ENCODE peak calls at places on chromosome 19, in ten cellular contexts. F is testis; C is CD8-positive, alpha-beta memory T cell; Z is heart left ventricle; K is CD8-positive, alpha-beta T cell; G is psoas muscle; Q is brain microvascular endothelial cell; B is PC-3; E is gastrocnemius medialis; X is PC-9. S is an unnamed sample.
A peak's percentile ranks its signal among the peaks of the same experiment; 100 is the strongest.

GRCh38 chr19:2487780-2488330 is 11.9 kb downstream of the GADD45B start:
- DNase-seq in B (no peak), K (no peak), F (no peak), Q (no peak), X (no peak), E (no peak), C (no peak), Z (no peak), G (no peak), S (no peak)

GRCh38 chr19:41588497-41589209 is 12.7 kb downstream of the CEACAM21 start:
- DNase-seq in Q (peak; percentile 39), G (no peak), E (no peak), X (no peak), F (peak; percentile 39), Z (no peak), B (peak; percentile 50), K (no peak), C (no peak), S (no peak)

GRCh38 chr19:24054044-24054935 is 32.7 kb upstream of the ZNF254 start:
- DNase-seq in B (peak; percentile 98), F (no peak), X (peak; percentile 96), Q (peak; percentile 83), E (peak; percentile 44), K (no peak), C (no peak), G (no peak), Z (no peak), S (no peak)

GRCh38 chr19:11421607-11422098 is 2.5 kb upstream of the RGL3 start:
- DNase-seq in B (no peak), Q (no peak), K (peak; percentile 17), X (no peak), G (peak; percentile 70), Z (peak; percentile 38), E (no peak), C (peak; percentile 26), F (peak; percentile 61), S (no peak)

GRCh38 chr19:35212241-35212640 is 16.3 kb downstream of the FAM187B start:
- DNase-seq in C (no peak), G (no peak), X (no peak), F (no peak), E (no peak), K (no peak), Z (no peak), B (no peak), Q (no peak), S (no peak)

GRCh38 chr19:29860492-29860891 is 48.7 kb downstream of the CCNE1 start:
- DNase-seq in C (no peak), B (no peak), K (no peak), G (peak; percentile 0), E (no peak), F (no peak), X (peak; percentile 48), Q (no peak), Z (no peak), S (no peak)

GRCh38 chr19:34688592-34688991 is 11.1 kb downstream of the ZNF302 start:
- DNase-seq in G (no peak), F (no peak), C (no peak), E (no peak), K (no peak), B (no peak), Q (no peak), Z (no peak), X (no peak), S (no peak)

GRCh38 chr19:5112681-5113080 is 143.8 kb downstream of the KDM4B start:
- DNase-seq in B (no peak), X (no peak), Q (no peak), C (no peak), G (no peak), E (no peak), F (no peak), K (no peak), Z (no peak), S (no peak)

GRCh38 chr19:19606021-19606420 is 12.5 kb downstream of the PBX4 start:
- DNase-seq in Z (no peak), X (peak; percentile 100), Q (no peak), E (no peak), K (peak; percentile 39), F (no peak), B (peak; percentile 95), C (peak; percentile 57), G (no peak), S (peak; percentile 58)

GRCh38 chr19:17751103-17751911 is at the start of gene FCHO1:
- DNase-seq in B (no peak), G (peak; percentile 68), K (peak; percentile 82), X (no peak), Z (peak; percentile 36), F (no peak), E (peak; percentile 18), Q (no peak), C (peak; percentile 85), S (peak; percentile 79)

GRCh38 chr19:11140896-11141295 is 14.7 kb downstream of the SPC24 start:
- DNase-seq in K (no peak), E (no peak), F (no peak), G (no peak), Z (no peak), X (no peak), C (no peak), B (no peak), Q (no peak), S (no peak)

GRCh38 chr19:18683955-18684641 is 618 bp downstream of the CRTC1 start:
- DNase-seq in F (no peak), X (no peak), Z (no peak), C (no peak), G (peak; percentile 61), K (no peak), E (no peak), Q (no peak), B (no peak), S (no peak)

DNA sequence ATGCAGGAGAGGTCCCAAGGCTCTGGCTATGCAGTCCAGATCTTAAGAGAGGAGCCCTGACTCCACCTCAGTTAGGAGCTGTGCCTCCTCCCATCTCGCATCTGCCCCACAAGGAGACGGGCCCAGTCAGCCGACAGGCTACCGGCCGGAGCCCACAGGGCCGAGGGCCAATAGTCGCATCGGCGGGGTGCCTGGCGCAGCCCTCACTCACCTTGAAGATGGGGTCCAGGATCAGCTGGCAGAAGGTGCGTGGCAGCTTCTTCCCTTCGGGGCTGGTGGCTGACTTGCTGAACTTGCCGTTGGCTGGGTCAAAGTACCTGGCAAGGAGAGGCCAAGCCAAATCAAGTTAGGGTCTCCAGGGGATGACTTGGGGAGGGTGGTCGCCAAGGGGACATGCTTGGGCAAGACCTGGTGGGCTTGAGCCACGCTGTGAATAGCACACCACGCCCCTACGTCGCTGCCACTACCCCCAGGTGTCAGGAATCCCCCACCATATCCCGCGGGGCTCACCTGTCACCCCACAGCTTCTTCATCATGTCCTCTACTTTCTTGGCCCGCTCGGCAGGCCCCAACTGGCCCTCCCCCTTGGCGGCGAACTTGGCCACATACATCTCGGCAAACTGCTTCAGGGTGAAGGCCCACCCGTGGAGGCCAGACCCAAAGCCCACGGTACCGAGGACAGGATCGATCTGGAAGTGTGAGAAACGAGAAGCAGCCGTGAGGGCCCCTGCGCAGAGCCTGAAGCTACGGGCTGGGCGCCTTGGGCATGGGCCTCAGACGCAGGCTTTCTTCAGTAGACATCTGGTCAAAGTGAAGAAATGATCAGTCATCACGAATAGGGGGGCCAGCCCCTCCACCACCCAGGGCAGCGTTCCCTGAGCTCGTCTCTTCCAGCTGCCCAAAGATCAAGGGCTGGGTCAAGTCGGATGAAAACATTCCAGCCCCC is 3.3 kb downstream of the EEF2 start:
- DNase-seq in C (no peak), Q (no peak), B (no peak), Z (peak; percentile 8), X (no peak), F (no peak), E (no peak), G (no peak), K (no peak), S (no peak)
- H3K27ac ChIP-seq in C (no peak overlapping the region), Q (no peak overlapping the region), B (no peak overlapping the region), Z (no peak overlapping the region), X (no peak overlapping the region), F (no peak overlapping the region), E (peak overlapping the region; percentile 91), G (peak overlapping the region; percentile 95), K (no peak overlapping the region), S (no peak overlapping the region)

GRCh38 chr19:54160948-54161347 is 1.4 kb upstream of the LENG1 start:
- DNase-seq in E (no peak), K (no peak), G (no peak), F (no peak), C (no peak), X (peak; percentile 31), B (peak; percentile 43), Z (no peak), Q (no peak), S (no peak)

GRCh38 chr19:54164369-54165068 is 5.0 kb upstream of the LENG1 start:
- DNase-seq in E (no peak), X (peak; percentile 34), G (peak; percentile 73), F (peak; percentile 65), B (peak; percentile 94), C (peak; percentile 47), K (peak; percentile 47), Z (peak; percentile 87), Q (no peak), S (peak; percentile 9)

GRCh38 chr19:54162241-54162805 is 2.8 kb upstream of the LENG1 start:
- DNase-seq in X (peak; percentile 81), K (peak; percentile 67), F (peak; percentile 88), Z (peak; percentile 89), Q (peak; percentile 51), G (peak; percentile 90), C (peak; percentile 69), E (peak; percentile 68), B (peak; percentile 86), S (peak; percentile 74)

GRCh38 chr19:54165222-54165621 is 5.7 kb upstream of the LENG1 start:
- DNase-seq in G (no peak), Q (no peak), Z (no peak), X (no peak), C (no peak), B (no peak), F (no peak), K (no peak), E (no peak), S (no peak)

DNA sequence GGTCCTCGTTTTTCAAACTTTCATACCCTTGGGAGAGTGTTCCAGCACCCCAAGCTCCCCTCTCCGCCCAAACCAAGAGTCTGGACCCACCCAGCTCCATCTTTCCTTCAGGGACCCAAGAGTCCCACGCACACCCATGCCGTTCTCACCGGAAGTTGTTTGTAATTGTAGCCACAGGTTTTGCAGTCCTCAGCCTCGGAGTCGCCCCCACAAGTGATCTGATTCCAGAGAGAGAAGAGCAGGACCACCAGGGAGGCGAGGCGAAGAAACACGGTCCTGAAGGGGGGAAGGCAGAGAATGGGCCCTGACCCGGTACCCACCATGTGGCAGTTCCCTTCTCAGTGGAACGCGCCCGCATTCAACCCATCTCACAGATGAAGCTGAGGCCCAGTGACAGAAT is 3.4 kb upstream of the LENG1 start:
- DNase-seq in B (no peak), K (no peak), X (peak; percentile 25), F (no peak), C (no peak), Q (no peak), E (no peak), Z (no peak), G (no peak), S (no peak)
- H3K4me3 ChIP-seq in B (peak overlapping the region; percentile 71), K (peak overlapping the region; percentile 52), X (peak overlapping the region; percentile 51), F (no peak overlapping the region), C (peak overlapping the region; percentile 62), Q (no peak overlapping the region), E (no peak overlapping the region), Z (peak overlapping the region; percentile 44), G (peak overlapping the region; percentile 55), S (peak overlapping the region; percentile 37)

GRCh38 chr19:55673889-55674288 is 1.1 kb upstream of the EPN1 start:
- DNase-seq in Z (no peak), B (no peak), F (no peak), Q (no peak), E (no peak), X (no peak), C (no peak), K (no peak), G (no peak), S (no peak)
- H3K27ac ChIP-seq in Z (no peak overlapping the region), B (no peak overlapping the region), F (peak overlapping the region; percentile 80), Q (no peak overlapping the region), E (no peak overlapping the region), X (no peak overlapping the region), C (no peak overlapping the region), K (no peak overlapping the region), G (no peak overlapping the region), S (peak overlapping the region; percentile 85)

GRCh38 chr19:12527034-12527836 is 24.0 kb downstream of the ZNF564 start:
- DNase-seq in X (peak; percentile 59), K (no peak), C (no peak), G (no peak), F (no peak), Z (no peak), B (peak; percentile 19), E (no peak), Q (peak; percentile 17), S (no peak)
- H3K4me3 ChIP-seq in X (peak overlapping the region; percentile 28), K (peak overlapping the region; percentile 19), C (no peak overlapping the region), G (no peak overlapping the region), F (no peak overlapping the region), Z (no peak overlapping the region), B (peak overlapping the region; percentile 1), E (no peak overlapping the region), Q (no peak overlapping the region), S (peak overlapping the region; percentile 30)

S was measured in CD4-positive, CD25-positive, alpha-beta regulatory T cell.